ENCODE peak calls at places on chromosomes 11 and 22, in seven cellular contexts. One of them, this sample, is unnamed.

GRCh38 chr11:68215087-68215445 is 2.0 kb upstream of the KMT5B start:
- DNase-seq in IMR-90: no peak
- DNase-seq in vagina: no peak
- DNase-seq in PC-9: no peak
- DNase-seq in left lung: no peak
- DNase-seq in MM.1S: no peak
- DNase-seq in DND-41: no peak
- DNase-seq in this sample: no peak

GRCh38 chr22:25221790-25222189 is 2.4 kb downstream of the CRYBB2 start:
- DNase-seq in IMR-90: no peak
- DNase-seq in vagina: no peak
- DNase-seq in PC-9: no peak
- DNase-seq in left lung: no peak
- DNase-seq in MM.1S: no peak
- DNase-seq in DND-41: no peak
- DNase-seq in this sample: no peak

GRCh38 chr11:134445601-134446325 is 33.7 kb upstream of the B3GAT1 start:
- DNase-seq in IMR-90: no peak
- DNase-seq in vagina: no peak
- DNase-seq in PC-9: no peak
- DNase-seq in left lung: no peak
- DNase-seq in MM.1S: no peak
- DNase-seq in DND-41: no peak
- DNase-seq in this sample: no peak

GRCh38 chr11:45624095-45624494 is 41.3 kb downstream of the CHST1 start:
- DNase-seq in IMR-90: no peak
- DNase-seq in vagina: peak
- DNase-seq in PC-9: no peak
- DNase-seq in left lung: no peak
- DNase-seq in MM.1S: no peak
- DNase-seq in DND-41: no peak
- DNase-seq in this sample: no peak

GRCh38 chr11:60840711-60841430 is 1.0 kb upstream of the CCDC86 start:
- DNase-seq in IMR-90: peak
- DNase-seq in vagina: no peak
- DNase-seq in PC-9: no peak
- DNase-seq in left lung: no peak
- DNase-seq in MM.1S: peak
- DNase-seq in DND-41: no peak
- DNase-seq in this sample: no peak

GRCh38 chr11:131749100-131749499 is 378.7 kb downstream of the NTM start:
- DNase-seq in IMR-90: peak
- DNase-seq in vagina: no peak
- DNase-seq in PC-9: no peak
- DNase-seq in left lung: no peak
- DNase-seq in MM.1S: no peak
- DNase-seq in DND-41: no peak
- DNase-seq in this sample: no peak

GRCh38 chr11:14502039-14502438 is 2.4 kb upstream of the COPB1 start:
- DNase-seq in IMR-90: no peak
- DNase-seq in vagina: no peak
- DNase-seq in PC-9: no peak
- DNase-seq in left lung: no peak
- DNase-seq in MM.1S: no peak
- DNase-seq in DND-41: no peak
- DNase-seq in this sample: no peak

GRCh38 chr11:76689861-76690260 is 19.3 kb upstream of the LRRC32 start:
- DNase-seq in IMR-90: no peak
- DNase-seq in vagina: no peak
- DNase-seq in PC-9: no peak
- DNase-seq in left lung: no peak
- DNase-seq in MM.1S: no peak
- DNase-seq in DND-41: no peak
- DNase-seq in this sample: no peak

GRCh38 chr11:83392556-83392955 is 106.4 kb upstream of the CCDC90B start:
- DNase-seq in IMR-90: no peak
- DNase-seq in vagina: no peak
- DNase-seq in PC-9: no peak
- DNase-seq in left lung: no peak
- DNase-seq in MM.1S: no peak
- DNase-seq in DND-41: no peak
- DNase-seq in this sample: no peak

GRCh38 chr11:67120881-67121710 is 2.0 kb downstream of the KDM2A start:
- DNase-seq in IMR-90: peak
- DNase-seq in vagina: no peak
- DNase-seq in PC-9: peak
- DNase-seq in left lung: no peak
- DNase-seq in MM.1S: peak
- DNase-seq in DND-41: no peak
- DNase-seq in this sample: no peak

GRCh38 chr11:31645747-31646146 is 136.2 kb downstream of the ELP4 start:
- DNase-seq in IMR-90: peak
- DNase-seq in vagina: no peak
- DNase-seq in PC-9: peak
- DNase-seq in left lung: no peak
- DNase-seq in MM.1S: no peak
- DNase-seq in DND-41: no peak
- DNase-seq in this sample: no peak

GRCh38 chr11:124329787-124330478 is 9.9 kb upstream of the OR8D2 start:
- DNase-seq in IMR-90: peak
- DNase-seq in vagina: no peak
- DNase-seq in PC-9: no peak
- DNase-seq in left lung: no peak
- DNase-seq in MM.1S: peak
- DNase-seq in DND-41: no peak
- DNase-seq in this sample: no peak

GRCh38 chr22:20905415-20906386 is 11.5 kb upstream of the CRKL start:
- DNase-seq in IMR-90: no peak
- DNase-seq in vagina: no peak
- DNase-seq in PC-9: no peak
- DNase-seq in left lung: no peak
- DNase-seq in MM.1S: no peak
- DNase-seq in DND-41: no peak
- DNase-seq in this sample: no peak

GRCh38 chr11:84901986-84902385 is 725.2 kb downstream of the DLG2 start:
- DNase-seq in IMR-90: peak
- DNase-seq in vagina: no peak
- DNase-seq in PC-9: no peak
- DNase-seq in left lung: no peak
- DNase-seq in MM.1S: no peak
- DNase-seq in DND-41: no peak
- DNase-seq in this sample: no peak

GRCh38 chr11:70796601-70797000 is 398.3 kb downstream of the CTTN start:
- DNase-seq in IMR-90: no peak
- DNase-seq in vagina: no peak
- DNase-seq in PC-9: no peak
- DNase-seq in left lung: no peak
- DNase-seq in MM.1S: no peak
- DNase-seq in DND-41: no peak
- DNase-seq in this sample: no peak

GRCh38 chr11:110478410-110478809 is 48.7 kb downstream of the FDX1 start:
- DNase-seq in IMR-90: no peak
- DNase-seq in vagina: no peak
- DNase-seq in PC-9: no peak
- DNase-seq in left lung: no peak
- DNase-seq in MM.1S: no peak
- DNase-seq in DND-41: no peak
- DNase-seq in this sample: no peak

GRCh38 chr11:130145975-130146776 is 13.4 kb upstream of the ST14 start:
- DNase-seq in IMR-90: no peak
- DNase-seq in vagina: no peak
- DNase-seq in PC-9: peak
- DNase-seq in left lung: peak
- DNase-seq in MM.1S: peak
- DNase-seq in DND-41: no peak
- DNase-seq in this sample: no peak

GRCh38 chr11:29781268-29781667 is 235.6 kb downstream of the KCNA4 start:
- DNase-seq in IMR-90: no peak
- DNase-seq in vagina: no peak
- DNase-seq in PC-9: no peak
- DNase-seq in left lung: no peak
- DNase-seq in MM.1S: no peak
- DNase-seq in DND-41: no peak
- DNase-seq in this sample: no peak

GRCh38 chr11:100734743-100735527 is 47.8 kb downstream of the ARHGAP42 start:
- DNase-seq in IMR-90: no peak
- DNase-seq in vagina: no peak
- DNase-seq in PC-9: no peak
- DNase-seq in left lung: no peak
- DNase-seq in MM.1S: peak
- DNase-seq in DND-41: no peak
- DNase-seq in this sample: no peak

GRCh38 chr11:116130122-116130521 is 625.9 kb upstream of the CADM1 start:
- DNase-seq in IMR-90: no peak
- DNase-seq in vagina: no peak
- DNase-seq in PC-9: no peak
- DNase-seq in left lung: no peak
- DNase-seq in MM.1S: no peak
- DNase-seq in DND-41: no peak
- DNase-seq in this sample: no peak

GRCh38 chr22:29270475-29271271 is 2.6 kb downstream of the EWSR1 start:
- DNase-seq in IMR-90: peak
- DNase-seq in vagina: no peak
- DNase-seq in PC-9: peak
- DNase-seq in left lung: no peak
- DNase-seq in MM.1S: no peak
- DNase-seq in DND-41: no peak
- DNase-seq in this sample: no peak

GRCh38 chr11:66133216-66133775 is 63.2 kb downstream of the PACS1 start:
- DNase-seq in IMR-90: no peak
- DNase-seq in vagina: no peak
- DNase-seq in PC-9: no peak
- DNase-seq in left lung: no peak
- DNase-seq in MM.1S: no peak
- DNase-seq in DND-41: no peak
- DNase-seq in this sample: no peak

GRCh38 chr22:19879651-19879995 is 24.9 kb upstream of the GNB1L start:
- DNase-seq in IMR-90: no peak
- DNase-seq in vagina: no peak
- DNase-seq in PC-9: no peak
- DNase-seq in left lung: peak
- DNase-seq in MM.1S: no peak
- DNase-seq in DND-41: no peak
- DNase-seq in this sample: no peak

GRCh38 chr11:11148104-11148509 is 204.9 kb downstream of the CSNK2A3 start:
- DNase-seq in IMR-90: peak
- DNase-seq in vagina: no peak
- DNase-seq in PC-9: no peak
- DNase-seq in left lung: peak
- DNase-seq in MM.1S: no peak
- DNase-seq in DND-41: no peak
- DNase-seq in this sample: no peak

GRCh38 chr11:27229511-27230174 is 133.4 kb downstream of the CCDC34 start:
- DNase-seq in IMR-90: no peak
- DNase-seq in vagina: no peak
- DNase-seq in PC-9: no peak
- DNase-seq in left lung: no peak
- DNase-seq in MM.1S: no peak
- DNase-seq in DND-41: no peak
- DNase-seq in this sample: no peak

GRCh38 chr22:39610766-39611165 is 40.2 kb downstream of the CACNA1I start:
- DNase-seq in IMR-90: no peak
- DNase-seq in vagina: no peak
- DNase-seq in PC-9: no peak
- DNase-seq in left lung: peak
- DNase-seq in MM.1S: no peak
- DNase-seq in DND-41: no peak
- DNase-seq in this sample: no peak

GRCh38 chr11:112267188-112267591 is 6.5 kb upstream of the PLET1 start:
- DNase-seq in IMR-90: no peak
- DNase-seq in vagina: peak
- DNase-seq in PC-9: no peak
- DNase-seq in left lung: no peak
- DNase-seq in MM.1S: no peak
- DNase-seq in DND-41: no peak
- DNase-seq in this sample: no peak

DNA sequence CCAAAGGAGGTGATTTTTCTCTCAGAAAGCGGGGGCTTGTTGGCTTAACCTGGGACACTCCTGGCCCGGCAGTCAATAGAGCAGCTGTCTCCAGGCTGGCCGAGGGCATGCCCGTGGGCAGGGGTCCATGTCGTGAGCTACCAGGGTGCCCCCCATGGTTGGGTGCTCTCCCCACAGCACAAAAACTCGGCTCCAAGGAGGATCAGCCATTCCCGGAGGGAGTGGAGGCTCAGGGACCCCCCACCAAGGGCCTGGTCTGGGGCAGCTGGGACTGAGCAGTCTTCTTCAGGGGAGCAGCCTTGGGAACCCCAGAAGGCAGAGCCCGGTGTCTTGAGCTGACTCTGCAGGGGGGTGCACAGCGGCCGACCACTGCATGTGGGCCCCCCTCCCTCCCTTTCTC is 20.8 kb upstream of the TH start:
- DNase-seq in IMR-90: no peak
- DNase-seq in vagina: no peak
- DNase-seq in PC-9: no peak
- DNase-seq in left lung: no peak
- DNase-seq in MM.1S: no peak
- DNase-seq in DND-41: no peak
- DNase-seq in this sample: no peak
- H3K4me3 ChIP-seq in IMR-90: no peak
- H3K4me3 ChIP-seq in vagina: no peak
- H3K4me3 ChIP-seq in PC-9: no peak
- H3K4me3 ChIP-seq in left lung: no peak
- H3K4me3 ChIP-seq in MM.1S: no peak
- H3K4me3 ChIP-seq in DND-41: no peak
- H3K4me3 ChIP-seq in this sample: no peak

DNA sequence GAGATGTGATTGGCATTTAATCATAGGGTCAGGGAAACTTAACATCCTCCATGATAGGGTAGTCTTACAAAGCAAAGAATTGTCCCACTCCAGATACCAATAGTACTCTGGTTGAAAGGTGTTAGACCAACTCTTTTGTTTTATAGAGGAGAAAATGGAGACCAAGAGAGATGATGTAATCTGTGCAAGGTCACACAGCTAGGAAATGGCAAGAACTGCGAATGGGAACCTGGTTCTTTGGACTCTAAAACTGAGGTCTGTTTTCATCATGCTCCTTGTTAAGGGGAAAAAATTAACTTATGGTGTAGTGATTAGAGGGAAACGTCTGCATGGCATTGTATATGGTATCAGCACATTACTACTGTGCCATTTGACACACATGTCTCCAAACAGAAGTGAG is 171.1 kb downstream of the COMMD9 start:
- DNase-seq in IMR-90: no peak
- DNase-seq in vagina: no peak
- DNase-seq in PC-9: no peak
- DNase-seq in left lung: no peak
- DNase-seq in MM.1S: no peak
- DNase-seq in DND-41: no peak
- DNase-seq in this sample: no peak
- H3K27ac ChIP-seq in IMR-90: no peak
- H3K27ac ChIP-seq in vagina: no peak
- H3K27ac ChIP-seq in PC-9: no peak
- H3K27ac ChIP-seq in left lung: no peak
- H3K27ac ChIP-seq in MM.1S: no peak
- H3K27ac ChIP-seq in DND-41: no peak
- H3K27ac ChIP-seq in this sample: no peak

GRCh38 chr22:17191163-17191562 is 28.1 kb downstream of the ADA2 start:
- DNase-seq in IMR-90: peak
- DNase-seq in vagina: no peak
- DNase-seq in PC-9: no peak
- DNase-seq in left lung: no peak
- DNase-seq in MM.1S: no peak
- DNase-seq in DND-41: no peak
- DNase-seq in this sample: no peak
- H3K4me3 ChIP-seq in IMR-90: no peak
- H3K4me3 ChIP-seq in vagina: no peak
- H3K4me3 ChIP-seq in PC-9: no peak
- H3K4me3 ChIP-seq in left lung: no peak
- H3K4me3 ChIP-seq in MM.1S: no peak
- H3K4me3 ChIP-seq in DND-41: no peak
- H3K4me3 ChIP-seq in this sample: no peak

GRCh38 chr11:122157540-122158173 is 41.6 kb upstream of the BLID start:
- DNase-seq in IMR-90: no peak
- DNase-seq in vagina: no peak
- DNase-seq in PC-9: no peak
- DNase-seq in left lung: no peak
- DNase-seq in MM.1S: no peak
- DNase-seq in DND-41: no peak
- DNase-seq in this sample: no peak
- H3K27ac ChIP-seq in IMR-90: peak
- H3K27ac ChIP-seq in vagina: peak
- H3K27ac ChIP-seq in PC-9: no peak
- H3K27ac ChIP-seq in left lung: peak
- H3K27ac ChIP-seq in MM.1S: no peak
- H3K27ac ChIP-seq in DND-41: no peak
- H3K27ac ChIP-seq in this sample: no peak